ENCODE peak calls at places on chromosome 10, in four cellular contexts. X is fibroblast of the aortic adventitia; U is stimulated activated naive CD4-positive, alpha-beta T cell treated with Interleukin-2 at 50 U/mL for 16 hours; M is OCI-LY7. R is an unnamed sample.
A peak's percentile ranks its signal among the peaks of the same experiment; 100 is the strongest.

GRCh38 chr10:133420579-133420978 is 3.8 kb downstream of the SPRN start:
- DNase-seq in X (no peak), U (no peak), M (no peak), R (no peak)

GRCh38 chr10:42475168-42476098 is 162.9 kb downstream of the ZNF33B start:
- DNase-seq in X (peak; percentile 18), U (no peak), M (no peak), R (peak; percentile 6)

GRCh38 chr10:34116220-34116623 is 698.9 kb downstream of the PARD3 start:
- DNase-seq in X (no peak), U (no peak), M (no peak), R (no peak)

GRCh38 chr10:48772059-48772458 is 87.4 kb downstream of the WDFY4 start:
- DNase-seq in X (no peak), U (no peak), M (no peak), R (no peak)

GRCh38 chr10:76399216-76399615 is 967.8 kb downstream of the LRMDA start:
- DNase-seq in X (no peak), U (no peak), M (no peak), R (no peak)

GRCh38 chr10:947051-947450 is 15.5 kb upstream of the LARP4B start:
- DNase-seq in X (no peak), U (no peak), M (no peak), R (no peak)

GRCh38 chr10:61399386-61399785 is 53.8 kb downstream of the TMEM26 start:
- DNase-seq in X (peak; percentile 54), U (no peak), M (no peak), R (peak; percentile 68)

GRCh38 chr10:28663576-28664368 is 13.5 kb upstream of the BAMBI start:
- DNase-seq in X (peak; percentile 89), U (peak; percentile 45), M (peak; percentile 78), R (peak; percentile 80)

GRCh38 chr10:53606951-53607350 is 834.4 kb upstream of the MBL2 start:
- DNase-seq in X (no peak), U (no peak), M (no peak), R (no peak)

R was measured in fibroblast of mammary gland.